ENCODE peak calls at places on chromosome 2, in four cellular contexts. P is CD8-positive, alpha-beta memory T cell; X is CD4-positive, alpha-beta T cell; L is mesendoderm. U is an unnamed sample.
A peak's percentile ranks its signal among the peaks of the same experiment; 100 is the strongest.

GRCh38 chr2:197674060-197674459 is 1.3 kb downstream of the RFTN2 start:
- DNase-seq in P (no peak), X (no peak), L (no peak), U (no peak)

GRCh38 chr2:27431395-27431794 is 3.0 kb downstream of the NRBP1 start:
- DNase-seq in L (peak; percentile 79), P (no peak), X (no peak), U (no peak)

GRCh38 chr2:239014897-239015768 is 167.2 kb downstream of the TWIST2 start:
- DNase-seq in P (no peak), L (no peak), X (peak; percentile 12), U (no peak)

GRCh38 chr2:28613616-28614501 is 118.0 kb downstream of the PLB1 start:
- DNase-seq in X (no peak), P (no peak), L (no peak), U (peak; percentile 54)

GRCh38 chr2:88919087-88919738 is 227.7 kb downstream of the RPIA start:
- DNase-seq in X (no peak), P (no peak), L (peak; percentile 28), U (no peak)

GRCh38 chr2:134408791-134409190 is 154.9 kb downstream of the MGAT5 start:
- DNase-seq in P (no peak), X (no peak), L (no peak), U (no peak)

GRCh38 chr2:207432471-207432870 is 97.3 kb upstream of the CREB1 start:
- DNase-seq in X (no peak), L (no peak), P (no peak), U (no peak)

GRCh38 chr2:231102772-231103171 is 22.1 kb downstream of the HTR2B start:
- DNase-seq in P (no peak), L (no peak), X (no peak), U (no peak)

GRCh38 chr2:73112913-73113633 is at the start of gene RAB11FIP5:
- DNase-seq in P (peak; percentile 81), L (peak; percentile 71), X (peak; percentile 83), U (no peak)

GRCh38 chr2:186603208-186603765 is 13.4 kb downstream of the ITGAV start:
- DNase-seq in L (no peak), X (no peak), P (no peak), U (no peak)

GRCh38 chr2:186611526-186611925 is 21.7 kb downstream of the ITGAV start:
- DNase-seq in P (no peak), L (no peak), X (no peak), U (no peak)

GRCh38 chr2:186605041-186605440 is 15.2 kb downstream of the ITGAV start:
- DNase-seq in X (no peak), L (peak; percentile 70), P (no peak), U (no peak)

GRCh38 chr2:186610785-186611184 is 20.9 kb downstream of the ITGAV start:
- DNase-seq in P (no peak), L (peak; percentile 81), X (no peak), U (no peak)

DNA sequence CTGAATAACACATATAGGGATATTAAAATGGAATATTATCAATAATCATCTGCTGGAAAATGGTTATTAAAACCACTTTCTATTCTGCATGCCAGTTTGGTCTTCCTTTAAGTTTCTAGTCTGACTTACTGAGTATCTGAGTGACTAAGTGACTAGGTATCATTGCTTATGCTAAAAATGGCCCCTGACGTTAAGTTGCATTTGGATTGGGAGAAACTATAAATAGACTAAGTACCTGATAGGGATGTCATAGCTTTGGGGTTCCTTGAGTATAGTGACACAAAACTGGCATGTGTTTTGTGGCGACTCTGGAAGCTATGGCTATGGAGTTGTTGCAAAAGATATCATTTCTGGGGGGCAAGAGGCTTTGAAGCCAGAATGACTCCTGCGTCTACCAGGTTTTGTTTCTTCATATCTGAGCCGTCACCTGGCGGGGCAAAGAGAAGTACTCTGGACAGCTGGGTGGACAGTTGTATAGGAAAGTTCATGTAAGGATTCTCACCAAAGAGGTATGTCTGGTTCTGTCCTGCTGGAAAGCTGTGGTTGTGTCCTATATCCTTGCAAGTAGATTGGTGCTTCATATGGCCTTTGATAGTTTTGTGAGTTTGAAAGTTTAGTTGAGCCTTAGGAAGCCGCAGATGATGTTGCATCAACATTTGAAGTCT is 17.9 kb downstream of the ITGAV start:
- DNase-seq in X (no peak), L (no peak), P (no peak), U (no peak)
- H3K27ac ChIP-seq in X (no peak overlapping the region), L (no peak overlapping the region), P (no peak overlapping the region), U (no peak overlapping the region)

DNA sequence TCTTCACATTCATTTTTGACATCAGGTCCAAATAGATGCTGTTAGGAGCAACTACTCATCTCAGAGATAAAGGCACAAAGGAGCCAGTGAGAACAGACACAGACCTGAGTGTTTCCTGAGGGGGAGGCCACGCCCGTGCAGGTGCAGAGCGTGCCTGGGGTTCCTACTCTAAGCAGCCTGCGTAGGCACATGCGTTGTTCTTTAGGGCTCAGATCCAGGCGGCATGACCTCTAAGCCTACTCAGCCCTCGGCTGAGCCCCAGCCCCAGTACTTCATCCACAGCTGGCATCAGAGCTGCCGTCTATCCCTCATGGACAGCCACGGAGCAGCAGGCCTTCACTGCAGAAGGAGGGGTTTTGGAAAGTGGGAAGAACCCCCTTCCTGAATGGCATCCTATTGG is 54.9 kb upstream of the PXDN start:
- DNase-seq in X (no peak), L (no peak), P (no peak), U (no peak)
- H3K27ac ChIP-seq in X (no peak overlapping the region), L (no peak overlapping the region), P (no peak overlapping the region), U (no peak overlapping the region)

GRCh38 chr2:240432820-240433801 is 2.4 kb upstream of the GPC1 start:
- DNase-seq in L (no peak), P (no peak), X (peak; percentile 31), U (no peak)
- H3K27ac ChIP-seq in L (no peak overlapping the region), P (no peak overlapping the region), X (no peak overlapping the region), U (no peak overlapping the region)

GRCh38 chr2:235666240-235666781 is 172.5 kb downstream of the AGAP1 start:
- DNase-seq in L (peak; percentile 93), P (peak; percentile 39), X (no peak), U (peak; percentile 64)
- H3K27ac ChIP-seq in L (no peak overlapping the region), P (no peak overlapping the region), X (no peak overlapping the region), U (peak overlapping the region; percentile 75)

GRCh38 chr2:17539993-17540812 is at the start of gene VSNL1:
- DNase-seq in X (no peak), L (peak; percentile 98), P (no peak), U (no peak)
- H3K27ac ChIP-seq in X (no peak within 1 kb of the TSS), L (peak within 1 kb of the TSS; percentile 13), P (no peak within 1 kb of the TSS), U (no peak within 1 kb of the TSS)

GRCh38 chr2:71940695-71941094 is 207.0 kb downstream of the CYP26B1 start:
- DNase-seq in P (no peak), X (no peak), L (no peak), U (no peak)

GRCh38 chr2:71944183-71944550 is 203.5 kb downstream of the CYP26B1 start:
- DNase-seq in L (peak; percentile 42), X (no peak), P (no peak), U (no peak)

GRCh38 chr2:71941731-71942575 is 205.7 kb downstream of the CYP26B1 start:
- DNase-seq in X (peak; percentile 14), L (no peak), P (no peak), U (no peak)

GRCh38 chr2:71945133-71945959 is 202.3 kb downstream of the CYP26B1 start:
- DNase-seq in P (no peak), L (no peak), X (peak; percentile 16), U (no peak)

DNA sequence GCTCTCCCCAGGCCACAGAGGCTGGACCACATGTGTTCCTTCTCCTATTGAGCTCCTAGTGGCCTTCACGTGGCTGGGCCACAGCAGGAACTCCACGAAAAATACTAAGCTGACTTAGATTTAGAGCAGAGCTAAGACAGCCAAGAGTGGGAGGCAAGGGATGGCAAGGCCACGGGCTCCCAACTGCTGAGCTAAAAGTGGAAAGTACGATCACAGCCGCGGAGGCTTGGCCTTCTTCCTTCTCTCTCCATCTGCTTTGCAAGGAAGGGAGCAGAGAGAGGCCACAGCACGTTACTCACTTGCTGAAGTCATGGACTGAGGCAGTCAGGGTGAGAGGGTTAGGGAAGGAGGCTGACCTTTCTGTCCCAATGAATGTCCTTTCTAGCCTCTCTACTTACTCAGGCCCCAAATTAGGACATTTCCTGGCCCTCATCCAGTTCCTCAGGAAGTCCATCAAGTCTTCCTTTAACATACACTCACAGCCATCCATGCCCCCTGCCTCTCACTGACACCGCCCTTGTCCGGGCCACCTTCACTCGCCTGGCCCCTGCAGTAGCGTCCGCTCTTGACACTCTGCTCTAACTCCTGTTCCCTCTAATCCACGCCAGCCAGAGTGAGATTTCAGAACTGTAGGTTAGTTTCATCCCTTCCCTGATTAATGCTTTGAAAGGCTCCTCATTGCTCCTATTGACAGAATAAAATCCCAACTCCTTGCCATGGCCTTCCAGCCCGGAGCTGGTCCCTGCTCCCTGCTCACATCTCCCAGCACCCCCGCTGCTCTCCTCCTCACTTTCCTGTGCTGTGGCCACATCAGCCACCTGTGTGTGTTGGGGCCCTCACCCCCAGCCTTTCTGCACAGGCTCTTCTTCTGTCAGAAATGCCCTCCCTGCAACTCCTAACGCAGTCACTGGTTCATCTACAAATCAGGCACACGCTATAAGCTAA is 204.2 kb downstream of the CYP26B1 start:
- DNase-seq in P (no peak), L (no peak), X (no peak), U (no peak)
- H3K27ac ChIP-seq in P (no peak overlapping the region), L (no peak overlapping the region), X (no peak overlapping the region), U (no peak overlapping the region)

DNA sequence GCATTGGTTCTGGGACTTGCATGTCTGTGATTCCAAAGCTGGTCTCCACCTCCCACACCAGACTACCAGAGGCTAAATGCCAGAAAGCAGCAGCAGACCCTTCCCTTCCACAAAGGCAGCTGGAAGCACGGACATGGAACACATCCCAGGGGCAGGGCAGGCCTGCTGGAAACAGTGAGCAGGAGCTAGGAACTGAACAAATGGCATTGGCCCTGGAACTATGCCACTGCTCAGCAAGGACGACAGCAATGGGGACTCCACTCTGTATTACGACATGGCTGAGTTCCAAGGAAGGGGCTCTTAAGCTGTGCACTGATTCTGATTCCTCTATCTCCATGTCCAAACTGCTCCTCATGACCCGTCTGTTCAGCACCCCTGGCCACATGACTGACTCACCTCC is 77.8 kb upstream of the TFCP2L1 start:
- DNase-seq in X (no peak), P (no peak), L (no peak), U (no peak)
- H3K27ac ChIP-seq in X (no peak overlapping the region), P (no peak overlapping the region), L (no peak overlapping the region), U (no peak overlapping the region)

GRCh38 chr2:10392951-10393647 is 55.0 kb downstream of the ODC1 start:
- DNase-seq in X (no peak), P (no peak), L (peak; percentile 87), U (no peak)
- H3K27ac ChIP-seq in X (peak overlapping the region; percentile 19), P (no peak overlapping the region), L (peak overlapping the region; percentile 27), U (no peak overlapping the region)

U was measured in DND-41.